ENCODE peak calls at places on chromosome 11, in ten cellular contexts. A is HT1080; G is PC-3; B is aorta; N is upper lobe of right lung; R is G401; Y is tibial artery; H is GM04504; O is activated naive CD4-positive, alpha-beta T cell; E is progenitor cell of endocrine pancreas. J is an unnamed sample.

GRCh38 chr11:72962717-72963116 is 148.5 kb downstream of the ATG16L2 start:
- DNase-seq in A (no peak), G (no peak), B (no peak), N (no peak), R (no peak), Y (no peak), H (no peak), O (no peak), E (no peak), J (no peak)

GRCh38 chr11:9277176-9277575 is 12.0 kb upstream of the DENND5A start:
- DNase-seq in A (no peak), G (peak), B (no peak), N (no peak), R (no peak), Y (no peak), H (no peak), O (no peak), E (no peak), J (no peak)

GRCh38 chr11:128696930-128697329 is 3.1 kb downstream of the FLI1 start:
- DNase-seq in A (no peak), G (no peak), B (no peak), N (no peak), R (no peak), Y (no peak), H (no peak), O (no peak), E (no peak), J (no peak)

GRCh38 chr11:74466916-74467885 is at the start of gene KCNE3:
- DNase-seq in A (no peak), G (no peak), B (peak), N (peak), R (no peak), Y (peak), H (no peak), O (no peak), E (no peak), J (peak)

GRCh38 chr11:18522388-18522787 is 4.4 kb downstream of the TSG101 start:
- DNase-seq in A (no peak), G (no peak), B (no peak), N (no peak), R (no peak), Y (no peak), H (no peak), O (no peak), E (no peak), J (no peak)

GRCh38 chr11:120034881-120035620 is 102.9 kb downstream of the TRIM29 start:
- DNase-seq in A (no peak), G (no peak), B (no peak), N (no peak), R (no peak), Y (no peak), H (no peak), O (no peak), E (no peak), J (no peak)

GRCh38 chr11:87421422-87421821 is 383.7 kb downstream of the TMEM135 start:
- DNase-seq in A (peak), G (peak), B (no peak), N (no peak), R (peak), Y (no peak), H (peak), O (no peak), E (peak), J (peak)

GRCh38 chr11:61309141-61309540 is 14.0 kb upstream of the VWCE start:
- DNase-seq in A (no peak), G (no peak), B (no peak), N (no peak), R (no peak), Y (no peak), H (no peak), O (no peak), E (no peak), J (no peak)

GRCh38 chr11:127345819-127346459 is 345.4 kb upstream of the KIRREL3 start:
- DNase-seq in A (peak), G (peak), B (no peak), N (no peak), R (peak), Y (no peak), H (peak), O (no peak), E (no peak), J (peak)